ENCODE peak calls at places on chromosomes 13 and 19, in seven cellular contexts. One of them, this sample, is unnamed.

GRCh38 chr19:50817941-50818858 is 5.4 kb downstream of the KLK1 start:
- DNase-seq in PC-9: no peak
- DNase-seq in breast epithelium: no peak
- DNase-seq in fibroblast of the aortic adventitia: no peak
- DNase-seq in mucosa of descending colon: peak
- DNase-seq in upper lobe of right lung: peak
- DNase-seq in Caco-2: peak
- DNase-seq in this sample: peak

GRCh38 chr19:13154241-13154778 is 4.1 kb downstream of the IER2 start:
- DNase-seq in mucosa of descending colon: peak
- DNase-seq in upper lobe of right lung: peak
- DNase-seq in fibroblast of the aortic adventitia: peak
- DNase-seq in PC-9: peak
- DNase-seq in Caco-2: peak
- DNase-seq in breast epithelium: peak
- DNase-seq in this sample: peak

GRCh38 chr19:6249296-6249695 is 30.5 kb downstream of the MLLT1 start:
- DNase-seq in fibroblast of the aortic adventitia: no peak
- DNase-seq in PC-9: no peak
- DNase-seq in Caco-2: no peak
- DNase-seq in upper lobe of right lung: no peak
- DNase-seq in mucosa of descending colon: no peak
- DNase-seq in breast epithelium: no peak
- DNase-seq in this sample: no peak

GRCh38 chr19:32464279-32464678 is 58.7 kb downstream of the DPY19L3 start:
- DNase-seq in PC-9: no peak
- DNase-seq in Caco-2: no peak
- DNase-seq in fibroblast of the aortic adventitia: peak
- DNase-seq in mucosa of descending colon: no peak
- DNase-seq in breast epithelium: no peak
- DNase-seq in upper lobe of right lung: no peak
- DNase-seq in this sample: no peak

GRCh38 chr19:30686252-30686762 is 314.1 kb downstream of the ZNF536 start:
- DNase-seq in breast epithelium: no peak
- DNase-seq in fibroblast of the aortic adventitia: peak
- DNase-seq in upper lobe of right lung: no peak
- DNase-seq in Caco-2: no peak
- DNase-seq in mucosa of descending colon: no peak
- DNase-seq in PC-9: no peak
- DNase-seq in this sample: no peak

GRCh38 chr13:72774019-72774418 is 7.7 kb downstream of the DIS3 start:
- DNase-seq in breast epithelium: no peak
- DNase-seq in fibroblast of the aortic adventitia: peak
- DNase-seq in PC-9: no peak
- DNase-seq in upper lobe of right lung: no peak
- DNase-seq in mucosa of descending colon: no peak
- DNase-seq in Caco-2: no peak
- DNase-seq in this sample: no peak

GRCh38 chr19:29672933-29673336 is 7.7 kb downstream of the PLEKHF1 start:
- DNase-seq in breast epithelium: no peak
- DNase-seq in mucosa of descending colon: peak
- DNase-seq in upper lobe of right lung: peak
- DNase-seq in Caco-2: no peak
- DNase-seq in PC-9: no peak
- DNase-seq in fibroblast of the aortic adventitia: no peak
- DNase-seq in this sample: no peak

GRCh38 chr13:25112856-25113255 is 16.9 kb downstream of the PABPC3 start:
- DNase-seq in mucosa of descending colon: no peak
- DNase-seq in upper lobe of right lung: no peak
- DNase-seq in Caco-2: no peak
- DNase-seq in fibroblast of the aortic adventitia: no peak
- DNase-seq in PC-9: no peak
- DNase-seq in breast epithelium: no peak
- DNase-seq in this sample: no peak

GRCh38 chr19:52170304-52170703 is 1.1 kb downstream of the ZNF836 start:
- DNase-seq in breast epithelium: no peak
- DNase-seq in fibroblast of the aortic adventitia: no peak
- DNase-seq in upper lobe of right lung: no peak
- DNase-seq in PC-9: no peak
- DNase-seq in mucosa of descending colon: no peak
- DNase-seq in Caco-2: no peak
- DNase-seq in this sample: no peak

GRCh38 chr19:52176574-52176973 is 5.2 kb upstream of the ZNF836 start:
- DNase-seq in mucosa of descending colon: no peak
- DNase-seq in breast epithelium: no peak
- DNase-seq in Caco-2: peak
- DNase-seq in fibroblast of the aortic adventitia: no peak
- DNase-seq in PC-9: peak
- DNase-seq in upper lobe of right lung: no peak
- DNase-seq in this sample: no peak

GRCh38 chr19:52172347-52172746 is 926 bp upstream of the ZNF836 start:
- DNase-seq in breast epithelium: no peak
- DNase-seq in upper lobe of right lung: no peak
- DNase-seq in fibroblast of the aortic adventitia: no peak
- DNase-seq in PC-9: no peak
- DNase-seq in mucosa of descending colon: no peak
- DNase-seq in Caco-2: no peak
- DNase-seq in this sample: no peak

GRCh38 chr19:52170863-52171320 is 529 bp downstream of the ZNF836 start:
- DNase-seq in mucosa of descending colon: peak
- DNase-seq in breast epithelium: no peak
- DNase-seq in PC-9: no peak
- DNase-seq in upper lobe of right lung: peak
- DNase-seq in Caco-2: no peak
- DNase-seq in fibroblast of the aortic adventitia: no peak
- DNase-seq in this sample: peak

DNA sequence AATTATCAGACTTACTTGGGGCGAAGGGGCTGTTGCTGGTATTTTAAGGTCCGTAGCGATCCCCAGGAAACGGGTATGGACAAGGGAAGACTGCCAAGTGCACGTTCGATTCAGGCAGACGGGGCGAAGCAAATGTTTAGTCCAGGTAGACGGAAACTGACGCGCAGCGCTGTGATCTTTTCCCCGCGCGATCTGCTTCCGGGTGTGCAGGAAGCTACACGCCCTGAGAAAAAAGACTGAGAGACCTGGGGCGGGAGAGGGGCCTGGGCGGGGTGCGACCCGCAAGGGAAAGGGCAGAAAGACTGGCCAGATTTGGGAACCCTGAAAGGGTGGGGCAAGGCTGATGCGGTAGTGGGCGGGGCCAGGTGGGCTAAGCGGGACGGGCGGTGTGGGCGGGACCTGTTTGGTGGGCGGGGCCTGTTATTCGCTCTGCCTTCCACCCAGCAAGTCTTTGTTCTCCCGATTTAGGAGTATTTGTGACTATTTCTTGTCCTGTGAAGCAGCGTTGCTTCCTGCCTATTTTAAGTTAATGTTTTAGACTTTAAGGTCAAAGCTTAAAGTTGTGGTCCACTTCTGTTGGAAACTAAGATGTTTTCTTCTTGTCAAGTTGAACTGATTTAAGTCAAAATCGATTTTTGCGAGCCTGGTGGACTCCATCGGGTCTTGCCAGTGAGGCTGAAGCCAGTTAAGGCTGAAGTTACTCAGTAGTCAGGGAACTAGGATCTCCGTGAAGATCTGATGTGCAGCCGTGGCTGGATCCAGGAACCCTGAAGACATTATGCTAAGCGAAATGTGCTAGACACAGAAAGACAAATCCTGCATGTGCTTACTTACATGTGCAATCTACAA is at the start of gene ZNF836:
- DNase-seq in Caco-2: peak
- DNase-seq in breast epithelium: peak
- DNase-seq in mucosa of descending colon: peak
- DNase-seq in upper lobe of right lung: peak
- DNase-seq in PC-9: peak
- DNase-seq in fibroblast of the aortic adventitia: peak
- DNase-seq in this sample: peak
- H3K4me3 ChIP-seq in Caco-2: peak
- H3K4me3 ChIP-seq in breast epithelium: peak
- H3K4me3 ChIP-seq in mucosa of descending colon: peak
- H3K4me3 ChIP-seq in upper lobe of right lung: peak
- H3K4me3 ChIP-seq in PC-9: peak
- H3K4me3 ChIP-seq in fibroblast of the aortic adventitia: peak
- H3K4me3 ChIP-seq in this sample: peak

GRCh38 chr19:38676023-38676877 is 28.8 kb downstream of the ACTN4 start:
- DNase-seq in PC-9: no peak
- DNase-seq in fibroblast of the aortic adventitia: peak
- DNase-seq in Caco-2: no peak
- DNase-seq in upper lobe of right lung: no peak
- DNase-seq in breast epithelium: no peak
- DNase-seq in mucosa of descending colon: no peak
- DNase-seq in this sample: no peak

GRCh38 chr19:38675611-38676010 is 28.2 kb downstream of the ACTN4 start:
- DNase-seq in PC-9: no peak
- DNase-seq in upper lobe of right lung: no peak
- DNase-seq in breast epithelium: no peak
- DNase-seq in fibroblast of the aortic adventitia: no peak
- DNase-seq in mucosa of descending colon: no peak
- DNase-seq in Caco-2: no peak
- DNase-seq in this sample: no peak

GRCh38 chr19:38673030-38673429 is 25.6 kb downstream of the ACTN4 start:
- DNase-seq in breast epithelium: no peak
- DNase-seq in Caco-2: no peak
- DNase-seq in mucosa of descending colon: no peak
- DNase-seq in fibroblast of the aortic adventitia: no peak
- DNase-seq in upper lobe of right lung: no peak
- DNase-seq in PC-9: no peak
- DNase-seq in this sample: no peak

GRCh38 chr19:38676878-38677646 is 29.6 kb downstream of the ACTN4 start:
- DNase-seq in breast epithelium: no peak
- DNase-seq in fibroblast of the aortic adventitia: no peak
- DNase-seq in upper lobe of right lung: no peak
- DNase-seq in mucosa of descending colon: no peak
- DNase-seq in Caco-2: no peak
- DNase-seq in PC-9: no peak
- DNase-seq in this sample: no peak

DNA sequence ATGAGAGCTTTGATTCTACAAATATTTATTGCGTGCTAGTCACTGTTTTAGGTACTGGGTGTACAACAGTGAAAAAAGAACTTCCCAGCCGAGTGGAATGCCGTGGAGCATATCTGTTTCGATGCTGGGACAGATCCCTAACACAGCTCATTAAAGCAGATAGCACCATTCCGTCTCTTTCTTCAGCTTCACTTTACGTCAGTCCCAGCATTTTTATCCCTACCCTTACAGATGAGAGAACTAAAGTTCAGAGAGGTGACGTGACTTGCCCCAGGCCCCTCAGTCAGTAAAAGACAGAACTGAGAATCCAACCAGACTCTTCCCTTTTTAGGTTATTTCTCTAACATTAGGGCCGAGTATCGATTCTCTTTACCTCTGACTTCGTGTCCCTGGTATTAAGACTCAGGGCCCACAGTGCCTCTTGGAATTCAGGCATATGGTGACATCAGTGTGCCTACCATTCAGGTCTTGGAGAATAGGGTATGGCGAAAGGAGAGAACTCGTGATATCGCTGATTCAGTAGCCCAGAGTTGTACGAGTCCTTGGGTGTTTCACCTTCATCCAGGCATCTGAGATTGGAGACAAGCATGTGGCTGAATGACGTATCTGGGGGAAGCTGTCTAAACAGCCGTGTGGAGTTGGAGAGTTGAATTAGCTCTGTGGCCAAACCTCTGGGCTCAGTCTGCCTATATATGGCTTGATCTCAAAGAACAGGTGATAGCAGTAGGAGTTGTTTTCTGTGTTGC is 27.1 kb downstream of the ACTN4 start:
- DNase-seq in fibroblast of the aortic adventitia: no peak
- DNase-seq in PC-9: no peak
- DNase-seq in breast epithelium: peak
- DNase-seq in upper lobe of right lung: no peak
- DNase-seq in mucosa of descending colon: no peak
- DNase-seq in Caco-2: no peak
- DNase-seq in this sample: no peak
- H3K4me3 ChIP-seq in fibroblast of the aortic adventitia: no peak
- H3K4me3 ChIP-seq in PC-9: no peak
- H3K4me3 ChIP-seq in breast epithelium: no peak
- H3K4me3 ChIP-seq in upper lobe of right lung: no peak
- H3K4me3 ChIP-seq in mucosa of descending colon: no peak
- H3K4me3 ChIP-seq in Caco-2: no peak
- H3K4me3 ChIP-seq in this sample: no peak

GRCh38 chr19:46620716-46621115 is 4.2 kb downstream of the PTGIR start:
- DNase-seq in Caco-2: no peak
- DNase-seq in PC-9: no peak
- DNase-seq in fibroblast of the aortic adventitia: peak
- DNase-seq in mucosa of descending colon: no peak
- DNase-seq in breast epithelium: no peak
- DNase-seq in upper lobe of right lung: no peak
- DNase-seq in this sample: no peak

GRCh38 chr19:46622118-46622446 is 2.8 kb downstream of the PTGIR start:
- DNase-seq in upper lobe of right lung: no peak
- DNase-seq in PC-9: no peak
- DNase-seq in Caco-2: no peak
- DNase-seq in mucosa of descending colon: no peak
- DNase-seq in breast epithelium: no peak
- DNase-seq in fibroblast of the aortic adventitia: no peak
- DNase-seq in this sample: no peak

GRCh38 chr19:46621191-46622117 is 3.4 kb downstream of the PTGIR start:
- DNase-seq in fibroblast of the aortic adventitia: no peak
- DNase-seq in breast epithelium: no peak
- DNase-seq in Caco-2: no peak
- DNase-seq in upper lobe of right lung: no peak
- DNase-seq in mucosa of descending colon: no peak
- DNase-seq in PC-9: no peak
- DNase-seq in this sample: no peak

GRCh38 chr19:46618670-46619231 is 6.1 kb downstream of the PTGIR start:
- DNase-seq in upper lobe of right lung: no peak
- DNase-seq in fibroblast of the aortic adventitia: peak
- DNase-seq in PC-9: peak
- DNase-seq in mucosa of descending colon: no peak
- DNase-seq in Caco-2: no peak
- DNase-seq in breast epithelium: peak
- DNase-seq in this sample: no peak

DNA sequence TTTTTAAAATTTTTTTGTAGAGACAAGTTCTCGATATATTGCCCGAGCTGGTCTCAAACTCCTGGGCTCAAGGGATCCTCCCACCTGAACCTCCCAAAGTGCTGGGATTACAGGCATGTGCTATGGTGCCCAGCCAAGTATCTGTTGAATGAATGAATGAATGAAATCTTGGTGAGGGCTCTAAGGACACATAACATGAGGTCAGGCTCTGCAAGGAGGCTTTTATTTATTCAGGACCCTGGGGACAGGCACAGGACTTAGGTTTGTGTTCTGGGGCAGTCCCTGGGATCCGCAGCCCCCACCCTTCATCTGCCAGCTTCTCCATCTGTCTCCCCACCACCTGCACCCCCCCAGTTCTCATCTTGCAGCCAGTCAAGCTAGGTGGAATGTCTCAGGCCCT is 4.6 kb downstream of the PTGIR start:
- DNase-seq in PC-9: no peak
- DNase-seq in Caco-2: no peak
- DNase-seq in upper lobe of right lung: no peak
- DNase-seq in breast epithelium: no peak
- DNase-seq in mucosa of descending colon: no peak
- DNase-seq in fibroblast of the aortic adventitia: no peak
- DNase-seq in this sample: no peak
- H3K4me3 ChIP-seq in PC-9: no peak
- H3K4me3 ChIP-seq in Caco-2: no peak
- H3K4me3 ChIP-seq in upper lobe of right lung: no peak
- H3K4me3 ChIP-seq in breast epithelium: no peak
- H3K4me3 ChIP-seq in mucosa of descending colon: no peak
- H3K4me3 ChIP-seq in fibroblast of the aortic adventitia: no peak
- H3K4me3 ChIP-seq in this sample: no peak

DNA sequence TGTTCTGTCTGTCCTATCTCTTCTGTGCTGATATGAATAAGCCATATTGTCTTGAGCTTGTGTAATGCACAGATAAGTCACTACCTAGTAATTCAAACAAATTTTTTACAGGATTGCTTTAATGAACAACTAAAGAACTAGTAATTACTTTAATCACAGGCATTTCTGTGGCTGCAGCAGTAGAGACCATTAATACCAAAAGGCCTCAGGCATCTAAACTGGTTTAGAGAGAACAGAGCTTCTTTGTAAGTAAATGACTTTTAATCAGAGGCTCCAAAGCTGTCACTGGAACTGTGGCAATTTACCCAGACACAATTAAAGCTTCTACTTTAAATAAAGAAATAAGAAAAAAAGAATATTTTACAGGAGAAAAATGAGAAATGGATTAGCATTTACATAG is 122.1 kb upstream of the FREM2 start:
- DNase-seq in mucosa of descending colon: no peak
- DNase-seq in PC-9: no peak
- DNase-seq in breast epithelium: no peak
- DNase-seq in Caco-2: no peak
- DNase-seq in upper lobe of right lung: no peak
- DNase-seq in fibroblast of the aortic adventitia: no peak
- DNase-seq in this sample: no peak
- H3K4me3 ChIP-seq in mucosa of descending colon: no peak
- H3K4me3 ChIP-seq in PC-9: no peak
- H3K4me3 ChIP-seq in breast epithelium: no peak
- H3K4me3 ChIP-seq in Caco-2: no peak
- H3K4me3 ChIP-seq in upper lobe of right lung: no peak
- H3K4me3 ChIP-seq in fibroblast of the aortic adventitia: no peak
- H3K4me3 ChIP-seq in this sample: no peak